ENCODE peak calls at places on chromosomes 1 and 21, in five cellular contexts. A is nephron progenitor cell, J is left ventricle myocardium superior, D is HFF-Myc, Q is NCI-H2227 treated with DMSO at 0.1 percent for 48 hours. Y is an unnamed sample.
A peak's percentile ranks its signal among the peaks of the same experiment; 100 is the strongest.

GRCh38 chr1:2463396-2463795 is 12.7 kb upstream of the PLCH2 start:
- DNase-seq in A (peak; percentile 42), J (no peak), D (no peak), Q (no peak), Y (no peak)

GRCh38 chr1:43796111-43796581 is 88.8 kb downstream of the ST3GAL3 start:
- DNase-seq in A (no peak), J (no peak), D (no peak), Q (peak; percentile 17), Y (no peak)

GRCh38 chr1:226985839-226986463 is 45.9 kb downstream of the COQ8A start:
- DNase-seq in A (no peak), J (peak; percentile 71), D (no peak), Q (no peak), Y (peak; percentile 71)

GRCh38 chr21:35400233-35400939 is 351.3 kb upstream of the RUNX1 start:
- DNase-seq in A (no peak), J (no peak), D (peak; percentile 17), Q (no peak), Y (no peak)

GRCh38 chr1:103256490-103256889 is 148.2 kb upstream of the COL11A1 start:
- DNase-seq in A (no peak), J (no peak), D (no peak), Q (no peak), Y (no peak)

GRCh38 chr1:6924891-6925290 is 139.6 kb downstream of the CAMTA1 start:
- DNase-seq in A (no peak), J (no peak), D (no peak), Q (no peak), Y (no peak)

GRCh38 chr1:143665606-143666005 is 306.2 kb downstream of the FAM72C start:
- DNase-seq in A (no peak), J (no peak), D (no peak), Q (no peak), Y (no peak)

GRCh38 chr1:211518330-211519289 is 26.6 kb upstream of the RD3 start:
- DNase-seq in A (no peak), J (no peak), D (no peak), Q (no peak), Y (no peak)

GRCh38 chr1:234967121-234967520 is 161.5 kb downstream of the TOMM20 start:
- DNase-seq in A (no peak), J (no peak), D (no peak), Q (no peak), Y (no peak)

GRCh38 chr1:10657080-10657847 is 139.2 kb downstream of the CASZ1 start:
- DNase-seq in A (no peak), J (no peak), D (no peak), Q (no peak), Y (no peak)

GRCh38 chr1:217881607-217882332 is 250.6 kb downstream of the SPATA17 start:
- DNase-seq in A (no peak), J (no peak), D (no peak), Q (no peak), Y (no peak)

GRCh38 chr1:196412326-196412725 is 195.9 kb downstream of the KCNT2 start:
- DNase-seq in A (no peak), J (no peak), D (no peak), Q (no peak), Y (no peak)

GRCh38 chr1:107486365-107486764 is 345.5 kb downstream of the NTNG1 start:
- DNase-seq in A (no peak), J (no peak), D (no peak), Q (no peak), Y (no peak)

GRCh38 chr1:235632538-235633219 is 16.9 kb downstream of the GNG4 start:
- DNase-seq in A (no peak), J (no peak), D (no peak), Q (peak; percentile 7), Y (no peak)

GRCh38 chr1:150420560-150421265 is 56.8 kb downstream of the RPRD2 start:
- DNase-seq in A (no peak), J (no peak), D (no peak), Q (no peak), Y (no peak)

GRCh38 chr1:98099501-98099900 is 178.7 kb upstream of the DPYD start:
- DNase-seq in A (no peak), J (no peak), D (peak; percentile 68), Q (no peak), Y (no peak)

GRCh38 chr1:232302376-232303049 is 327.4 kb downstream of the SIPA1L2 start:
- DNase-seq in A (no peak), J (no peak), D (no peak), Q (no peak), Y (no peak)

GRCh38 chr1:83756984-83757717 is 241.8 kb downstream of the TTLL7 start:
- DNase-seq in A (no peak), J (no peak), D (no peak), Q (no peak), Y (no peak)

GRCh38 chr1:199463521-199464127 is 563.9 kb upstream of the NR5A2 start:
- DNase-seq in A (peak; percentile 5), J (no peak), D (peak; percentile 31), Q (no peak), Y (no peak)

GRCh38 chr1:241716915-241717651 is 65.0 kb downstream of the WDR64 start:
- DNase-seq in A (no peak), J (no peak), D (no peak), Q (no peak), Y (no peak)

GRCh38 chr21:44874497-44875331 is 1.2 kb upstream of the PTTG1IP start:
- DNase-seq in A (peak; percentile 31), J (peak; percentile 81), D (no peak), Q (no peak), Y (peak; percentile 93)

GRCh38 chr21:36584980-36585940 is 105.3 kb upstream of the CLDN14 start:
- DNase-seq in A (no peak), J (no peak), D (no peak), Q (no peak), Y (no peak)

GRCh38 chr1:115526900-115527299 is 114.9 kb upstream of the VANGL1 start:
- DNase-seq in A (no peak), J (no peak), D (no peak), Q (no peak), Y (no peak)

GRCh38 chr1:41914515-41914914 is 4.2 kb downstream of the HIVEP3 start:
- DNase-seq in A (no peak), J (no peak), D (no peak), Q (no peak), Y (no peak)

GRCh38 chr1:98839840-98840239 is 164.8 kb downstream of the PLPPR5 start:
- DNase-seq in A (no peak), J (no peak), D (no peak), Q (no peak), Y (no peak)

GRCh38 chr1:222310830-222311229 is 237.1 kb downstream of the HHIPL2 start:
- DNase-seq in A (no peak), J (peak; percentile 46), D (no peak), Q (no peak), Y (peak; percentile 23)

GRCh38 chr1:181562395-181562794 is 79.1 kb downstream of the CACNA1E start:
- DNase-seq in A (no peak), J (no peak), D (no peak), Q (no peak), Y (no peak)

GRCh38 chr1:15620155-15620545 is 2.9 kb downstream of the DDI2 start:
- DNase-seq in A (no peak), J (no peak), D (no peak), Q (no peak), Y (no peak)

GRCh38 chr1:203324103-203325003 is 19.0 kb downstream of the BTG2 start:
- DNase-seq in A (no peak), J (no peak), D (no peak), Q (no peak), Y (peak; percentile 37)

Y was measured in right cardiac atrium.